ENCODE peak calls at places on chromosomes 6 and 20, in eight cellular contexts. L is activated CD8-positive, alpha-beta memory T cell treated with anti-CD3 and anti-CD28 coated beads, Interleukin-2, amount 10 ng/mL, durations not matched to agents 7 days and 5 days; O is fibroblast of mammary gland; T is HT-29; U is posterior vena cava; B is PC-3; S is neuronal stem cell; F is activated naive CD4-positive, alpha-beta T cell. N is an unnamed sample.

GRCh38 chr6:36334832-36335459 is 1.7 kb downstream of the BNIP5 start:
- DNase-seq in F (no peak), L (no peak), S (no peak), U (no peak), T (peak), B (peak), O (no peak), N (no peak)

GRCh38 chr6:157632821-157633220 is 190.2 kb upstream of the SNX9 start:
- DNase-seq in U (peak), B (no peak), F (no peak), O (peak), T (no peak), S (no peak), L (no peak), N (peak)

GRCh38 chr6:81995548-81996289 is 243.2 kb upstream of the TENT5A start:
- DNase-seq in T (no peak), S (no peak), B (peak), O (peak), F (no peak), U (no peak), L (no peak), N (peak)

GRCh38 chr6:80028591-80028990 is 24.1 kb downstream of the TTK start:
- DNase-seq in T (no peak), O (no peak), S (no peak), F (no peak), U (no peak), B (no peak), L (no peak), N (no peak)

GRCh38 chr20:53126185-53126584 is 154.0 kb downstream of the TSHZ2 start:
- DNase-seq in S (no peak), L (no peak), F (no peak), T (no peak), B (no peak), U (no peak), O (peak), N (no peak)

GRCh38 chr20:36454664-36455427 is 86.5 kb upstream of the MYL9 start:
- DNase-seq in T (no peak), F (no peak), B (peak), U (no peak), S (peak), O (no peak), L (no peak), N (no peak)

GRCh38 chr6:163354779-163355431 is 59.6 kb upstream of the QKI start:
- DNase-seq in F (no peak), L (no peak), U (peak), B (peak), S (no peak), O (peak), T (no peak), N (no peak)

GRCh38 chr6:7730852-7731251 is 5.0 kb downstream of the BMP6 start:
- DNase-seq in L (no peak), B (peak), F (no peak), U (no peak), O (peak), T (no peak), S (no peak), N (peak)

GRCh38 chr6:116512155-116512559 is 718 bp downstream of the CALHM5 start:
- DNase-seq in O (peak), U (no peak), F (no peak), B (no peak), L (no peak), S (no peak), T (no peak), N (peak)

GRCh38 chr6:14464049-14464448 is 346.5 kb downstream of the CD83 start:
- DNase-seq in B (no peak), U (no peak), O (peak), T (peak), F (no peak), S (no peak), L (no peak), N (peak)

GRCh38 chr6:43274916-43275597 is 23.0 kb upstream of the SLC22A7 start:
- DNase-seq in T (no peak), O (no peak), F (no peak), U (no peak), B (no peak), L (peak), S (no peak), N (no peak)

GRCh38 chr6:90896165-90896549 is 309.3 kb upstream of the MAP3K7 start:
- DNase-seq in L (no peak), F (no peak), O (no peak), T (no peak), S (no peak), U (no peak), B (no peak), N (no peak)

GRCh38 chr6:122730775-122731386 is 48.6 kb upstream of the FABP7 start:
- DNase-seq in L (no peak), U (no peak), O (peak), S (peak), T (peak), F (no peak), B (peak), N (peak)